ENCODE peak calls at places on chromosomes 5 and 9, in six cellular contexts. R, Z, M, T, A and C are unnamed samples.

GRCh38 chr9:109889456-109889855 is 109.5 kb downstream of the PALM2AKAP2 start:
- DNase-seq in A (no peak), T (no peak), Z (no peak), R (no peak), M (no peak), C (peak; percentile 96)

GRCh38 chr5:137141779-137142178 is 357.3 kb downstream of the SPOCK1 start:
- DNase-seq in T (no peak), R (no peak), M (no peak), Z (no peak), A (no peak), C (peak; percentile 17)

GRCh38 chr9:3912817-3913216 is 387.0 kb upstream of the RFX3 start:
- DNase-seq in R (no peak), T (no peak), A (no peak), M (no peak), Z (no peak), C (no peak)

GRCh38 chr9:82706781-82707180 is 356.2 kb downstream of the RASEF start:
- DNase-seq in M (no peak), T (no peak), Z (no peak), A (no peak), R (no peak), C (no peak)

GRCh38 chr9:131758972-131759647 is 19.2 kb upstream of the RAPGEF1 start:
- DNase-seq in R (no peak), M (no peak), T (no peak), Z (no peak), A (peak; percentile 6), C (peak; percentile 74)

GRCh38 chr9:81999806-82000205 is 11.2 kb downstream of the SPATA31D1 start:
- DNase-seq in T (no peak), Z (no peak), A (no peak), R (no peak), M (no peak), C (no peak)

GRCh38 chr9:31013371-31013770 is 1371.1 kb upstream of the ACO1 start:
- DNase-seq in R (no peak), T (no peak), Z (no peak), M (no peak), A (no peak), C (no peak)

GRCh38 chr5:172164773-172165212 is 23.2 kb downstream of the STK10 start:
- DNase-seq in R (peak; percentile 58), T (no peak), M (no peak), A (no peak), Z (no peak), C (no peak)

GRCh38 chr5:142978726-142979125 is 208.5 kb downstream of the ARHGAP26 start:
- DNase-seq in M (no peak), A (no peak), R (no peak), Z (no peak), T (no peak), C (peak; percentile 43)

GRCh38 chr5:33877483-33877882 is 14.3 kb downstream of the ADAMTS12 start:
- DNase-seq in T (no peak), Z (no peak), A (no peak), M (no peak), R (no peak), C (no peak)

GRCh38 chr5:178298283-178298807 is 65.7 kb upstream of the PHYKPL start:
- DNase-seq in A (peak; percentile 10), R (no peak), M (no peak), T (no peak), Z (peak; percentile 38), C (no peak)

GRCh38 chr5:174945853-174946252 is 221.5 kb downstream of the MSX2 start:
- DNase-seq in M (no peak), Z (no peak), R (no peak), A (no peak), T (no peak), C (no peak)

GRCh38 chr9:92745236-92745790 is 19.3 kb downstream of the BICD2 start:
- DNase-seq in Z (peak; percentile 64), A (no peak), R (no peak), T (no peak), M (no peak), C (no peak)

GRCh38 chr9:92292338-92293074 is 991 bp downstream of the IARS1 start:
- DNase-seq in R (no peak), Z (no peak), M (no peak), A (no peak), T (no peak), C (peak; percentile 80)

GRCh38 chr5:179908528-179908927 is 831 bp upstream of the TBC1D9B start:
- DNase-seq in M (peak; percentile 49), T (no peak), Z (peak; percentile 89), A (peak; percentile 79), R (no peak), C (no peak)

GRCh38 chr9:129709471-129710460 is 43.1 kb downstream of the PTGES start:
- DNase-seq in M (no peak), A (peak; percentile 64), R (no peak), T (no peak), Z (no peak), C (no peak)

GRCh38 chr5:52842111-52842510 is 54.4 kb downstream of the ITGA1 start:
- DNase-seq in T (no peak), M (no peak), R (no peak), Z (no peak), A (no peak), C (no peak)
- H3K36me3 ChIP-seq in T (no peaks in the 10 kb centered on the region), M (no peaks in the 10 kb centered on the region), R (no peaks in the 10 kb centered on the region), Z (no peaks in the 10 kb centered on the region), A (no peaks in the 10 kb centered on the region), C (no peaks in the 10 kb centered on the region)

GRCh38 chr9:79671558-79671957 is 99.8 kb downstream of the TLE4 start:
- DNase-seq in M (no peak), A (no peak), T (no peak), Z (no peak), R (no peak), C (peak; percentile 77)
- H3K36me3 ChIP-seq in M (no peaks in the 10 kb centered on the region), A (no peaks in the 10 kb centered on the region), T (no peaks in the 10 kb centered on the region), Z (no peaks in the 10 kb centered on the region), R (peaks cover 5% of the 10 kb centered on the region), C (no peaks in the 10 kb centered on the region)

GRCh38 chr5:154467655-154468354 is 10.2 kb downstream of the HAND1 start:
- DNase-seq in M (peak; percentile 72), Z (peak; percentile 95), T (peak; percentile 61), A (peak; percentile 85), R (peak; percentile 76), C (peak; percentile 47)
- H3K36me3 ChIP-seq in M (no peaks in the 10 kb centered on the region), Z (no peaks in the 10 kb centered on the region), T (no peaks in the 10 kb centered on the region), A (no peaks in the 10 kb centered on the region), R (no peaks in the 10 kb centered on the region), C (no peaks in the 10 kb centered on the region)

DNA sequence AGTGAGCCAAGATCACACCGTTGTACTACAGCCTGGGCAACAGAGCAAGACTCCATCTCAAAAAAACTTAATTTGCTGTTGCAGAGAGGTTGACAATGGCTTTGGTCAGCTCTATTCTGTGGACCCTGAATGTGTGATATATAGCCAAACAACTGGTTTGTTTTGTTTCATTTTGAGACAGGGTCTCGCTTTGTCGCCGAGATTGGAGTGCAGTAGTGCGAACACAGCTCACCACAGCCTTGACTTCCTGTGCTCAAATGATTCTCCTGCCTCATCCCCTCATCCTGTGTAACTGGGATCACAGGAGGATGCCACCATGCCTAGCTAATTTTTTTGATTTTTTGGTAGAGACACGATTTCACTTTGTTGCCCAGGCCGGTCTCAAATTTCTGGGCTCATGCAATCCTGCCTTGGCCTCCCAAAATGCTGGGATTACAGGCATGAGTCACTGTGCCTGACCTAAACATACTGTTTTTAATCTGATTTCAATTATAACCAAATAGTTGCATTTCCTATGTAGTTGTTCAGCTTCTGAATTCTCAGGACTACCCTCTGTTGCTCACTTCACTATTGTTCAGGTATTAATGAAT is 9.8 kb downstream of the RNF183 start:
- DNase-seq in T (no peak), R (no peak), M (no peak), A (no peak), Z (no peak), C (no peak)
- H3K36me3 ChIP-seq in T (peaks cover 16% of the 10 kb centered on the region), R (peaks cover 56% of the 10 kb centered on the region), M (no peaks in the 10 kb centered on the region), A (peaks cover 23% of the 10 kb centered on the region), Z (peaks cover 57% of the 10 kb centered on the region), C (peaks cover 14% of the 10 kb centered on the region)

DNA sequence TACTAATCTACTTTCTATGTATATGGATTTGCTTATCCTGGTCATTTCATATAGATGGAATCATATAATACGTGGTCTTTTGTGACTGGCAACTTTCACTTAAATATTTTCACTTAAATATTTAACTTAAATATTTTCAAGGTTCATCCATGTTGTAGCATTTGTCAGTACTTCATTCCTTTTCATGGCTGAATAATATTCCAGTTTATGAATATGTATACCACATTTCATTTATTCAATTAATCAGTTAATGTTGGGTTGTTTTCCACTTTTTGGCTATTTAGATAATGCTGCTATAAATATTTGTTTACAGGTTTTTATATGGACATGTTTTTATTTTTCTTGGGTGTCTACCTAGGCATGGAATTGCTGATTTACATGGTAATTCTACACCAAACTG is 7.7 kb downstream of the PRRC1 start:
- DNase-seq in R (no peak), T (no peak), Z (no peak), M (no peak), A (no peak), C (no peak)
- H3K36me3 ChIP-seq in R (peaks cover 85% of the 10 kb centered on the region), T (peaks cover 4% of the 10 kb centered on the region), Z (peaks cover 92% of the 10 kb centered on the region), M (no peaks in the 10 kb centered on the region), A (peaks cover 4% of the 10 kb centered on the region), C (peaks cover 8% of the 10 kb centered on the region)